ENCODE peak calls at places on chromosomes 11 and 22, in four cellular contexts. T is HCEC 1CT, P is iris pigment epithelial cell, B is foreskin melanocyte. L is an unnamed sample.

GRCh38 chr11:94020777-94021615 is at the start of gene HEPHL1:
- DNase-seq in B (no peak), P (no peak), T (peak), L (peak)

GRCh38 chr11:398826-399225 is 4.8 kb downstream of the PKP3 start:
- DNase-seq in P (no peak), B (no peak), T (no peak), L (no peak)

GRCh38 chr11:15115686-15116085 is 963 bp downstream of the INSC start:
- DNase-seq in P (no peak), B (no peak), T (no peak), L (no peak)

GRCh38 chr11:19844806-19845205 is 132.2 kb downstream of the NAV2 start:
- DNase-seq in T (no peak), B (peak), P (no peak), L (no peak)

GRCh38 chr11:130024356-130024755 is 21.7 kb upstream of the PRDM10 start:
- DNase-seq in P (no peak), T (peak), B (no peak), L (peak)

GRCh38 chr11:122779047-122779629 is 59.2 kb upstream of the CRTAM start:
- DNase-seq in P (no peak), T (no peak), B (no peak), L (no peak)

GRCh38 chr22:41883400-41883799 is 31.5 kb downstream of the SHISA8 start:
- DNase-seq in B (no peak), P (no peak), T (no peak), L (no peak)

GRCh38 chr11:131652231-131652630 is 281.8 kb downstream of the NTM start:
- DNase-seq in P (no peak), T (no peak), B (no peak), L (no peak)

GRCh38 chr11:47979378-47980092 is 824 bp upstream of the PTPRJ start:
- DNase-seq in B (no peak), T (no peak), P (no peak), L (no peak)

GRCh38 chr22:46297151-46297819 is 615 bp downstream of the GTSE1 start:
- DNase-seq in T (peak), B (peak), P (peak), L (peak)

GRCh38 chr11:77267910-77268309 is 33.6 kb downstream of the GDPD4 start:
- DNase-seq in P (peak), T (peak), B (no peak), L (peak)

GRCh38 chr11:1368216-1368615 is 21.5 kb upstream of the BRSK2 start:
- DNase-seq in B (no peak), T (no peak), P (no peak), L (no peak)

GRCh38 chr11:77725433-77725832 is 87.8 kb upstream of the CLNS1A start:
- DNase-seq in T (no peak), B (no peak), P (no peak), L (no peak)

GRCh38 chr22:22343603-22344276 is 99.2 kb downstream of the VPREB1 start:
- DNase-seq in T (no peak), B (no peak), P (no peak), L (no peak)

GRCh38 chr11:88196393-88196792 is 21.1 kb upstream of the RAB38 start:
- DNase-seq in B (no peak), T (no peak), P (no peak), L (no peak)

GRCh38 chr11:15770798-15771414 is 585.4 kb downstream of the SOX6 start:
- DNase-seq in P (peak), T (peak), B (peak), L (no peak)

GRCh38 chr11:129374993-129375721 is 491 bp upstream of the BARX2 start:
- DNase-seq in T (no peak), P (peak), B (no peak), L (no peak)

GRCh38 chr11:120752668-120753067 is 241.1 kb downstream of the GRIK4 start:
- DNase-seq in T (no peak), B (no peak), P (no peak), L (no peak)

GRCh38 chr11:119361961-119362725 is 15.6 kb upstream of the MFRP start:
- DNase-seq in T (no peak), B (no peak), P (no peak), L (no peak)

GRCh38 chr11:123536690-123537437 is 106.8 kb downstream of the GRAMD1B start:
- DNase-seq in P (no peak), T (no peak), B (peak), L (no peak)

GRCh38 chr11:63573881-63574855 is 11.0 kb upstream of the PLAAT2 start:
- DNase-seq in P (peak), B (no peak), T (peak), L (peak)

GRCh38 chr22:19848298-19849224 is 6.1 kb downstream of the GNB1L start:
- DNase-seq in B (no peak), P (no peak), T (peak), L (peak)

L was measured in foreskin fibroblast.